ENCODE peak calls at places on chromosomes 5 and 9, in ten cellular contexts. B, N, Q, F, S, P, X, Z, V and R are unnamed samples. For H3K36me3 and H3K4me1, the result is how much of the 10 kb centered on the place peaks cover.

GRCh38 chr5:132215329-132215728 is 12.3 kb downstream of the P4HA2 start:
- DNase-seq in B (no peak), N (no peak), Q (peak), F (no peak), S (peak), P (peak), X (peak), Z (no peak), V (peak), R (no peak)

GRCh38 chr5:55159763-55160492 is at the start of gene GPX8:
- DNase-seq in B (peak), N (peak), Q (no peak), F (no peak), S (peak), P (peak), X (no peak), Z (peak), V (peak), R (peak)

GRCh38 chr5:160899735-160900134 is 47.7 kb upstream of the ATP10B start:
- DNase-seq in B (no peak), N (no peak), Q (no peak), F (no peak), S (peak), P (no peak), X (no peak), Z (no peak), V (no peak), R (no peak)

GRCh38 chr9:132546148-132547051 is 36.0 kb upstream of the BARHL1 start:
- DNase-seq in B (no peak), N (no peak), Q (no peak), F (no peak), S (peak), P (peak), X (peak), Z (peak), V (no peak), R (no peak)

GRCh38 chr5:81007637-81008027 is 47.5 kb downstream of the RASGRF2 start:
- DNase-seq in B (no peak), N (no peak), Q (no peak), F (peak), S (no peak), P (no peak), X (no peak), Z (no peak), V (no peak), R (peak)

GRCh38 chr9:98602839-98603238 is 105.9 kb downstream of the GABBR2 start:
- DNase-seq in B (no peak), N (no peak), Q (no peak), F (no peak), S (no peak), P (no peak), X (no peak), Z (no peak), V (no peak), R (no peak)

GRCh38 chr9:31519011-31519410 is 865.4 kb upstream of the ACO1 start:
- DNase-seq in B (peak), N (no peak), Q (no peak), F (no peak), S (peak), P (no peak), X (no peak), Z (no peak), V (no peak), R (peak)

GRCh38 chr5:79800979-79801827 is 111.6 kb downstream of the CMYA5 start:
- DNase-seq in B (peak), N (no peak), Q (no peak), F (no peak), S (no peak), P (peak), X (no peak), Z (no peak), V (peak), R (no peak)

GRCh38 chr5:138025285-138025684 is 7.6 kb downstream of the FAM13B start:
- DNase-seq in B (no peak), N (no peak), Q (no peak), F (no peak), S (no peak), P (no peak), X (no peak), Z (no peak), V (no peak), R (no peak)

GRCh38 chr9:21527579-21527978 is 45.5 kb upstream of the IFNE start:
- DNase-seq in B (no peak), N (no peak), Q (no peak), F (no peak), S (no peak), P (no peak), X (no peak), Z (no peak), V (no peak), R (no peak)

GRCh38 chr5:96226941-96227552 is 206.0 kb downstream of the PCSK1 start:
- DNase-seq in B (no peak), N (no peak), Q (no peak), F (no peak), S (no peak), P (peak), X (peak), Z (peak), V (peak), R (no peak)

GRCh38 chr9:13078164-13078563 is 201.3 kb downstream of the MPDZ start:
- DNase-seq in B (no peak), N (no peak), Q (no peak), F (no peak), S (no peak), P (peak), X (no peak), Z (no peak), V (no peak), R (no peak)

GRCh38 chr5:177132504-177133118 is 962 bp upstream of the NSD1 start:
- DNase-seq in B (no peak), N (no peak), Q (no peak), F (peak), S (peak), P (peak), X (no peak), Z (no peak), V (no peak), R (peak)

GRCh38 chr5:180684623-180685161 is 35.3 kb upstream of the FLT4 start:
- DNase-seq in B (no peak), N (no peak), Q (no peak), F (no peak), S (no peak), P (no peak), X (no peak), Z (no peak), V (no peak), R (peak)

GRCh38 chr5:161548472-161549094 is 2.1 kb upstream of the GABRB2 start:
- DNase-seq in B (no peak), N (no peak), Q (no peak), F (no peak), S (peak), P (peak), X (no peak), Z (no peak), V (no peak), R (no peak)

GRCh38 chr9:128335914-128336313 is 4.4 kb upstream of the SLC27A4 start:
- DNase-seq in B (no peak), N (no peak), Q (no peak), F (no peak), S (no peak), P (no peak), X (no peak), Z (no peak), V (no peak), R (no peak)

GRCh38 chr9:125835655-125836054 is 88.5 kb downstream of the PBX3 start:
- DNase-seq in B (no peak), N (no peak), Q (no peak), F (no peak), S (no peak), P (no peak), X (no peak), Z (no peak), V (no peak), R (no peak)

GRCh38 chr5:124504081-124504916 is 242.1 kb downstream of the ZNF608 start:
- DNase-seq in B (no peak), N (no peak), Q (no peak), F (no peak), S (peak), P (no peak), X (no peak), Z (no peak), V (peak), R (no peak)

GRCh38 chr5:93158841-93159240 is 422.2 kb downstream of the NR2F1-AS1 start:
- DNase-seq in B (no peak), N (no peak), Q (no peak), F (no peak), S (no peak), P (peak), X (no peak), Z (no peak), V (no peak), R (no peak)

GRCh38 chr9:86368871-86369521 is 14.8 kb upstream of the TUT7 start:
- DNase-seq in B (no peak), N (no peak), Q (no peak), F (no peak), S (no peak), P (peak), X (no peak), Z (no peak), V (peak), R (no peak)

GRCh38 chr5:151881626-151882225 is 42.9 kb downstream of the GLRA1 start:
- DNase-seq in B (no peak), N (no peak), Q (no peak), F (no peak), S (no peak), P (no peak), X (no peak), Z (no peak), V (no peak), R (no peak)

GRCh38 chr5:43603535-43604363 is 769 bp downstream of the NNT start:
- DNase-seq in B (peak), N (no peak), Q (peak), F (peak), S (peak), P (peak), X (peak), Z (peak), V (peak), R (peak)

GRCh38 chr5:171893290-171893890 is 107.8 kb downstream of the SMIM23 start:
- DNase-seq in B (no peak), N (no peak), Q (no peak), F (no peak), S (no peak), P (peak), X (no peak), Z (peak), V (peak), R (no peak)

GRCh38 chr5:2550479-2550878 is 201.0 kb downstream of the IRX2 start:
- DNase-seq in B (no peak), N (no peak), Q (no peak), F (no peak), S (no peak), P (no peak), X (no peak), Z (no peak), V (no peak), R (no peak)

GRCh38 chr5:95081500-95082355 is 203.2 kb downstream of the MCTP1 start:
- DNase-seq in B (peak), N (no peak), Q (peak), F (no peak), S (peak), P (peak), X (peak), Z (peak), V (peak), R (peak)

GRCh38 chr9:114345493-114346065 is 15.9 kb downstream of the ORM2 start:
- DNase-seq in B (no peak), N (no peak), Q (no peak), F (no peak), S (no peak), P (no peak), X (no peak), Z (no peak), V (no peak), R (no peak)
- H3K36me3 ChIP-seq in B (under half), N (under half), Q (half or more), F (half or more), S (under half), P (under half), X (half or more), Z (half or more), V (half or more), R (half or more)

GRCh38 chr5:140631831-140632365 is 1.1 kb downstream of the CD14 start:
- DNase-seq in B (peak), N (no peak), Q (no peak), F (no peak), S (no peak), P (no peak), X (no peak), Z (no peak), V (no peak), R (peak)

GRCh38 chr5:140631063-140631462 is 1.9 kb downstream of the CD14 start:
- DNase-seq in B (no peak), N (no peak), Q (no peak), F (no peak), S (no peak), P (no peak), X (no peak), Z (no peak), V (no peak), R (no peak)

GRCh38 chr5:140632366-140633080 is 452 bp downstream of the CD14 start:
- DNase-seq in B (peak), N (no peak), Q (peak), F (peak), S (no peak), P (peak), X (peak), Z (peak), V (peak), R (peak)

GRCh38 chr5:140634103-140634502 is 1.1 kb upstream of the CD14 start:
- DNase-seq in B (no peak), N (no peak), Q (no peak), F (no peak), S (no peak), P (no peak), X (no peak), Z (no peak), V (no peak), R (no peak)

DNA sequence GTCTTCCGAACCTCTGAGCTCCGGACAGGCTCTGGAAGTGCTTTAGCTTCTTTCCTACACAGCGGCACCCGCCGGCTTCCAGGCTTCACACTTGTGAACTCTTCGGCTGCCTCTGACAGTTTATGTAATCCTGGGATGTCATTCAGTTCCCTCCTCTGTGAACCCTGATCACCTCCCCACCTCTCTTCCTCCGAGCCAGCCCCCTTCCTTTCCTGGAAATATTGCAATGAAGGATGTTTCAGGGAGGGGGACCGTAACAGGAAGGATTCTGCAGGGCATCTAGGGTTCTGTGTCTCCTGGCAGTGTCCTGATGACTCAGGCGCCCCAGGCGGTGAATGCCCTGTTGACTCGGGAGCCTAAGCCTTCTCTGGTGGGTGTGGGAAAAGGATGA is at the start of gene CD14:
- DNase-seq in B (no peak), N (no peak), Q (peak), F (no peak), S (no peak), P (peak), X (peak), Z (peak), V (no peak), R (no peak)
- H3K4me3 ChIP-seq in B (peak), N (no peak), Q (peak), F (peak), S (no peak), P (peak), X (peak), Z (peak), V (peak), R (peak)

GRCh38 chr9:94178927-94179326 is 80.2 kb upstream of the ZNF169 start:
- DNase-seq in B (no peak), N (no peak), Q (no peak), F (no peak), S (no peak), P (no peak), X (no peak), Z (no peak), V (no peak), R (no peak)
- H3K4me1 ChIP-seq in B (under half), N (under half), Q (under half), F (under half), S (under half), P (under half), X (half or more), Z (under half), V (under half), R (under half)

GRCh38 chr9:87686520-87687090 is 39.3 kb upstream of the CTSL start:
- DNase-seq in B (no peak), N (no peak), Q (no peak), F (no peak), S (no peak), P (no peak), X (no peak), Z (no peak), V (no peak), R (no peak)
- H3K36me3 ChIP-seq in B (under half), N (under half), Q (under half), F (under half), S (under half), P (under half), X (under half), Z (half or more), V (under half), R (under half)

GRCh38 chr5:72509401-72509800 is 2.2 kb upstream of the ZNF366 start:
- DNase-seq in B (no peak), N (no peak), Q (no peak), F (no peak), S (no peak), P (peak), X (peak), Z (no peak), V (no peak), R (no peak)

GRCh38 chr5:72507360-72508238 is at the start of gene ZNF366:
- DNase-seq in B (no peak), N (no peak), Q (no peak), F (no peak), S (no peak), P (no peak), X (no peak), Z (no peak), V (peak), R (no peak)

GRCh38 chr5:72506150-72506549 is 1.1 kb downstream of the ZNF366 start:
- DNase-seq in B (no peak), N (no peak), Q (no peak), F (no peak), S (no peak), P (no peak), X (no peak), Z (no peak), V (no peak), R (no peak)

GRCh38 chr5:72510610-72511121 is 3.5 kb upstream of the ZNF366 start:
- DNase-seq in B (no peak), N (no peak), Q (no peak), F (no peak), S (no peak), P (peak), X (no peak), Z (no peak), V (peak), R (no peak)

GRCh38 chr5:72508241-72509170 is 1.3 kb upstream of the ZNF366 start:
- DNase-seq in B (no peak), N (no peak), Q (no peak), F (no peak), S (no peak), P (no peak), X (no peak), Z (no peak), V (no peak), R (no peak)
- H3K4me3 ChIP-seq in B (no peak), N (no peak), Q (no peak), F (no peak), S (no peak), P (no peak), X (peak), Z (no peak), V (no peak), R (no peak)

GRCh38 chr5:142602720-142603245 is 83.1 kb downstream of the FGF1 start:
- DNase-seq in B (no peak), N (peak), Q (no peak), F (no peak), S (peak), P (no peak), X (no peak), Z (no peak), V (peak), R (no peak)
- H3K4me1 ChIP-seq in B (under half), N (under half), Q (under half), F (under half), S (under half), P (under half), X (under half), Z (under half), V (under half), R (under half)

DNA sequence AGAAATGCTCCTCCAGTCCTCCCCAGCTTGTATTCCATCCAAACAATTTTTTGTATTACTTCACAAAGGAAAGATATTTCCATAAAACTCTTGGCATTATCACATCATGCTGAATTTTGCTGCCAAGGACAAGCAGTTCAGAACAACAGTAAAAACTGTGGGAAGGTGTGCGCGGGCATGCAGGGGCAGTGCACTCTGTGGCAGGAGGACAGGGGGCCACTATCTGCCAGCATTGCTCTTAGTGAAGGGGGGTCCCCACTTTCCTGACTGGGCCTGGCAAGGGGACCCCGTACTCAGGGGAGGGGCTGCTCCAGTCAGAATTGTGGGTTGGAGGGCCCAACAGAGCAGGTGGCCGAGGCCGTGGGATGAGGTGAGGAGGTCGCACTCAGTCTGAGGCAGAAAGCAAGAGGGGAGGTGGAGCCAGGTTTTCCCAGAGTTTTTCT is 32.8 kb downstream of the ANGPTL2 start:
- DNase-seq in B (no peak), N (no peak), Q (no peak), F (no peak), S (no peak), P (no peak), X (no peak), Z (no peak), V (no peak), R (no peak)
- H3K36me3 ChIP-seq in B (under half), N (under half), Q (under half), F (under half), S (under half), P (under half), X (half or more), Z (under half), V (half or more), R (under half)

GRCh38 chr9:130825051-130825651 is 9.9 kb upstream of the ABL1 start:
- DNase-seq in B (no peak), N (no peak), Q (no peak), F (no peak), S (peak), P (peak), X (no peak), Z (peak), V (peak), R (no peak)
- H3K4me3 ChIP-seq in B (no peak), N (no peak), Q (no peak), F (no peak), S (no peak), P (peak), X (peak), Z (peak), V (no peak), R (no peak)

GRCh38 chr5:68251804-68252648 is 36.5 kb downstream of the PIK3R1 start:
- DNase-seq in B (no peak), N (no peak), Q (no peak), F (no peak), S (peak), P (peak), X (peak), Z (peak), V (peak), R (no peak)
- H3K4me1 ChIP-seq in B (under half), N (under half), Q (half or more), F (under half), S (under half), P (under half), X (half or more), Z (half or more), V (under half), R (half or more)